ENCODE peak calls at places on chromosomes 3 and 15, in nine cellular contexts. O, C, Q, X, I, L, F, Z and H are unnamed samples.

GRCh38 chr3:62375655-62376054 is 2.3 kb upstream of the FEZF2 start:
- DNase-seq in Q (no peak), X (no peak), C (no peak), L (no peak), F (no peak), Z (no peak), O (no peak), I (no peak), H (no peak)

GRCh38 chr3:52277972-52278509 is 408 bp downstream of the WDR82 start:
- DNase-seq in O (peak; percentile 86), L (peak; percentile 78), Z (peak; percentile 71), C (peak; percentile 44), X (peak; percentile 50), Q (peak; percentile 69), I (no peak), F (peak; percentile 56), H (no peak)

GRCh38 chr3:127784865-127785710 is 37.2 kb downstream of the MGLL start:
- DNase-seq in I (peak; percentile 92), O (peak; percentile 58), Q (no peak), Z (no peak), C (no peak), L (no peak), F (no peak), X (no peak), H (no peak)

GRCh38 chr15:58521293-58521991 is 89.7 kb downstream of the LIPC start:
- DNase-seq in Z (no peak), F (no peak), I (no peak), C (peak; percentile 51), Q (peak; percentile 51), X (peak; percentile 80), L (peak; percentile 91), O (no peak), H (no peak)

GRCh38 chr3:53999725-54000124 is 108.1 kb upstream of the SELENOK start:
- DNase-seq in Z (no peak), O (no peak), Q (no peak), C (no peak), I (no peak), F (no peak), L (no peak), X (no peak), H (no peak)

GRCh38 chr15:55873024-55873745 is 120.2 kb downstream of the NEDD4 start:
- DNase-seq in O (no peak), L (peak; percentile 83), C (peak; percentile 17), X (no peak), Q (no peak), Z (no peak), F (no peak), I (no peak), H (no peak)

GRCh38 chr15:22895465-22896190 is 57.2 kb downstream of the NIPA2 start:
- DNase-seq in Q (no peak), Z (peak; percentile 58), I (no peak), L (peak; percentile 85), O (no peak), X (peak; percentile 86), F (peak; percentile 39), C (peak; percentile 29), H (no peak)

GRCh38 chr3:37985637-37986320 is 4.8 kb upstream of the VILL start:
- DNase-seq in X (no peak), O (peak; percentile 52), Q (no peak), I (no peak), C (peak; percentile 36), L (no peak), F (no peak), Z (no peak), H (no peak)

GRCh38 chr15:51405646-51406194 is 64.3 kb downstream of the GLDN start:
- DNase-seq in L (no peak), Z (no peak), I (no peak), Q (no peak), X (no peak), C (peak; percentile 30), F (no peak), O (no peak), H (no peak)

GRCh38 chr15:81894069-81894468 is 151.7 kb downstream of the MEX3B start:
- DNase-seq in L (peak; percentile 13), I (no peak), O (no peak), F (no peak), Q (no peak), C (no peak), X (no peak), Z (no peak), H (no peak)

GRCh38 chr3:106512846-106513245 is 644.0 kb upstream of the CBLB start:
- DNase-seq in I (no peak), F (no peak), O (no peak), X (no peak), Q (no peak), C (no peak), Z (no peak), L (no peak), H (no peak)